ENCODE peak calls at places on chromosomes 3 and 15, in four cellular contexts. I, G, B and T are unnamed samples.

GRCh38 chr3:65729553-65729952 is 309.2 kb downstream of the MAGI1 start:
- DNase-seq in I (no peak), G (no peak), B (no peak), T (no peak)

GRCh38 chr15:43987924-43988323 is 161.1 kb downstream of the WDR76 start:
- DNase-seq in I (no peak), G (no peak), B (no peak), T (no peak)

GRCh38 chr3:134839990-134840389 is 44.9 kb downstream of the EPHB1 start:
- DNase-seq in I (peak; percentile 11), G (no peak), B (no peak), T (no peak)

GRCh38 chr15:25243800-25244097 is 195.1 kb downstream of the UBE3A start:
- DNase-seq in I (no peak), G (no peak), B (peak; percentile 46), T (no peak)

GRCh38 chr3:181999314-181999713 is 287.6 kb downstream of the SOX2 start:
- DNase-seq in I (peak; percentile 28), G (no peak), B (no peak), T (peak; percentile 25)

GRCh38 chr15:92184679-92185230 is 208.9 kb upstream of the ST8SIA2 start:
- DNase-seq in I (no peak), G (no peak), B (no peak), T (no peak)

GRCh38 chr15:90870354-90871096 is 2.1 kb downstream of the FURIN start:
- DNase-seq in I (no peak), G (peak; percentile 35), B (no peak), T (no peak)

GRCh38 chr15:71295242-71296031 is 180.2 kb downstream of the THSD4 start:
- DNase-seq in I (no peak), G (peak; percentile 99), B (no peak), T (no peak)

GRCh38 chr3:98985406-98985805 is 83.9 kb upstream of the DCBLD2 start:
- DNase-seq in I (no peak), G (peak; percentile 43), B (no peak), T (no peak)

GRCh38 chr3:32278714-32279113 is 40.2 kb downstream of the CMTM8 start:
- DNase-seq in I (no peak), G (peak; percentile 30), B (no peak), T (no peak)

GRCh38 chr15:26867199-26868007 is 541 bp downstream of the GABRA5 start:
- DNase-seq in I (no peak), G (no peak), B (no peak), T (no peak)

GRCh38 chr15:91407237-91407889 is 307.3 kb downstream of the SV2B start:
- DNase-seq in I (peak; percentile 76), G (peak; percentile 67), B (no peak), T (no peak)

GRCh38 chr3:161630791-161631190 is 134.2 kb downstream of the OTOL1 start:
- DNase-seq in I (no peak), G (peak; percentile 47), B (no peak), T (no peak)

GRCh38 chr3:126706631-126707030 is 2.6 kb downstream of the CHCHD6 start:
- DNase-seq in I (no peak), G (no peak), B (no peak), T (no peak)

GRCh38 chr15:69656271-69657030 is 203.8 kb downstream of the RPLP1 start:
- DNase-seq in I (no peak), G (peak; percentile 17), B (no peak), T (no peak)

GRCh38 chr15:87326274-87326673 is 930.3 kb downstream of the NTRK3 start:
- DNase-seq in I (no peak), G (no peak), B (no peak), T (no peak)

GRCh38 chr3:178947738-178948137 is 123.9 kb downstream of the ZMAT3 start:
- DNase-seq in I (peak; percentile 37), G (no peak), B (no peak), T (no peak)

GRCh38 chr15:28080386-28080785 is 18.7 kb downstream of the OCA2 start:
- DNase-seq in I (no peak), G (no peak), B (no peak), T (no peak)

GRCh38 chr3:133693821-133694220 is 32.1 kb upstream of the TOPBP1 start:
- DNase-seq in I (no peak), G (no peak), B (no peak), T (no peak)

GRCh38 chr15:83077487-83078230 is 10.6 kb upstream of the BTBD1 start:
- DNase-seq in I (no peak), G (no peak), B (no peak), T (no peak)
- TF ChIP-seq CTCF in I (no peak), G (no peak), B (no peak), T (no peak)

GRCh38 chr15:98277602-98278001 is 317.1 kb downstream of the ARRDC4 start:
- DNase-seq in I (no peak), G (no peak), B (no peak), T (no peak)

GRCh38 chr15:98276018-98276417 is 315.5 kb downstream of the ARRDC4 start:
- DNase-seq in I (no peak), G (no peak), B (no peak), T (no peak)

GRCh38 chr15:98268163-98268562 is 307.7 kb downstream of the ARRDC4 start:
- DNase-seq in I (no peak), G (no peak), B (no peak), T (no peak)

DNA sequence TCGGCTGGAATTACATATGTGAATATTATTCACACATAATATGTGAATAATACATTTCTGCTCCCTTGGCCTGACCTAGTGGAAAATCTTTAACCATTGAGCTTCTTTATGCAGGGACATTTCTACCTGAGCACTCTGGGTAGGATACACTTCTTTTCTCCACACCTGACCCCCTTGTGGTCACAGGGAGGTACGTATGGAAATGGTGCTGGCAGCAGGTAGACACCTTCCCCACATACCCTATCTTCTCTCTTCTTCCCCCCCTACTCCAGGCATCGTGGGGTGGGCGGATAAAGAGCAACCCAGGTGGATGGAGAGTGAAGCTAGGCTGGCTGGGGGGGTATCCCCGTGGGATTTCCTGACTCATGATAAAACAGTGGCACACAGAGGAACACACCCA is 312.1 kb downstream of the ARRDC4 start:
- DNase-seq in I (no peak), G (no peak), B (no peak), T (no peak)
- TF ChIP-seq CTCF in I (no peak), G (no peak), B (no peak), T (no peak)

GRCh38 chr3:131526801-131527347 is 24.1 kb upstream of the MRPL3 start:
- DNase-seq in I (no peak), G (no peak), B (peak; percentile 77), T (peak; percentile 21)
- TF ChIP-seq CTCF in I (no peak), G (no peak), B (no peak), T (peak; percentile 4)

DNA sequence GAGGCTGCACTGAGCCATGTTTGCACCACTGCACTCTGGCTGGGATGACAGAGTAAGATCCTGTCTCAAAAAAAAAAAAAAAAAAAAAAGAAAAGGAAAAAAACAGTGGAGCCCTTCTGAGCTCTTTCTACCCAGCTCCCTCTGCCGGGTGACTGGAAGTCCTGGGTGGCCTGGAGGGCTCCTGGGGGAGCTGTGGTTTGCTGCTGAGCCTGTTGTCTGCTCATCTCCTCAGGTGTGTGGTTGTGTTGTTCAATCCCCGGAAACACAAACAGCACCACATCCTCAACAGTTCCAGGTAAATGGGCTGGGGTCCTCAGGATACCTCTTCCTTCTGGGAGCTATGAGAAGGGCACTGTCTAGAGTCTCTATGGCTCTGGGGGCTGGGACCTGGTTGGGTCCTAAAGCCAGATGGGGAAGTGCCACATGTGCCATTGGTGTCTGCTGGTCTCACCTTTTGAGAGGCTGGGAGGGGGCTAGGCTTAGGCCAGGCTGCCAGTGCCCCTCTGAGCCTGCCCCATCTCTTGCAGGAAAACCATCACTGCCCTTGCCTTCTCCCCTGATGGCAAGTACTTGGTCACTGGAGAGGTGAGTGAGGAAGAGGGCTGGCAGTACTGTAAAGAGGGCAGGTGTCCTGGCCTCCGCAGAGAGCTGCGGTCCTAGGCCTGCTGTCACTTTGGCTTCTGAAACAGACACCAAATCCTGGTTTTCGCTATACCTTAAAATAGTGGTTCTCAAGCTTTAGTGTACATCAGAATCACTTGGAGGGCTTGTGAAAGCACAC is 17.1 kb upstream of the JMJD7 start:
- DNase-seq in I (no peak), G (no peak), B (no peak), T (no peak)
- TF ChIP-seq CTCF in I (no peak), G (no peak), B (no peak), T (no peak)

DNA sequence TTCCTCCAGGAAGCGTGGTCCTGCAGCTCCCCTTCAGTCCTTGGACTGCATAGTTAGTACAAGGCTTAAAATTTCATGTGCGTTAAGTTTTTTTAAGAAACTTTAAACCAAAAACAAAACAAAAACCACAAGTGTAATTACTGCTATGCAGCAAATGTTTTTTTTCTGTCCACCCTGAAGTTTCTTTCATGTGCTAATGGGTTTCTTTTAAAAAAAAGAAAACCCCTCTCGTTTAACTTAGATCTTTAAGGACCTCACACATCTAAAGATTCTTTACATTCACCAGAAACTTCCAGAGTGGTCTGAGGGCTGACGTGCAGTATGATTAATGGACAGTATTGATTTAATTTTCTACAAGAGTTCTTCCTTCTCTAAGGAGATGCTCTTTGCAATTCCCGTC is 72.0 kb upstream of the PYGO1 start:
- DNase-seq in I (no peak), G (no peak), B (no peak), T (no peak)
- TF ChIP-seq CTCF in I (no peak), G (no peak), B (no peak), T (no peak)

GRCh38 chr3:52683611-52684010 is 2.1 kb downstream of the PBRM1 start:
- DNase-seq in I (no peak), G (peak; percentile 46), B (no peak), T (no peak)

GRCh38 chr3:52681610-52682009 is 4.1 kb downstream of the PBRM1 start:
- DNase-seq in I (no peak), G (no peak), B (no peak), T (no peak)

GRCh38 chr3:52679811-52680210 is 5.9 kb downstream of the PBRM1 start:
- DNase-seq in I (no peak), G (no peak), B (no peak), T (no peak)

GRCh38 chr3:52684184-52684583 is 1.5 kb downstream of the PBRM1 start:
- DNase-seq in I (no peak), G (no peak), B (no peak), T (no peak)

GRCh38 chr3:52682016-52682415 is 3.7 kb downstream of the PBRM1 start:
- DNase-seq in I (no peak), G (peak; percentile 64), B (no peak), T (peak; percentile 24)
- TF ChIP-seq CTCF in I (peak; percentile 25), G (peak; percentile 10), B (no peak), T (peak; percentile 5)

DNA sequence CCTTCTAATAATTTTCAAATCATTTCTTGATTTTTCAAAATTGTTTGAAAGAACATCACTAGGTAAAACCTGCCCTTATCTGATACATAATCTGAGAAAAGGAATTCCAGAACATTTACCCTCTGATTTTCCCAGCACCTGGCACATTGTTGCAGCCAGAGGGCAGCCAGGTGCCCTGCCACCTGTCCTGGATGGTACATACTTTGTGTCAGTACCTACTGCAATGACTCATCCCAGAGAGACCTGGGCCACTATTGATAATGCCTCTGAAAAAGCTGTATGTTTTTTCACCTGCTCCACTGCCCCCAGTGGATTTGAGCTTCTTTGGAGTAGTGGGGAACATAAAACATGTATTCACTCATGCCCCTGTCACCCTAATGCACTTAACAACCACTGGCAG is 648.9 kb upstream of the GBE1 start:
- DNase-seq in I (no peak), G (peak; percentile 10), B (no peak), T (no peak)
- TF ChIP-seq CTCF in I (no peak), G (no peak), B (no peak), T (no peak)